ENCODE peak calls at places on chromosomes 6 and 20, in nine cellular contexts. One of them, this sample, is unnamed.

GRCh38 chr20:36094497-36094896 is 60.0 kb upstream of the EPB41L1 start:
- DNase-seq in T1000: no peak
- DNase-seq in bronchial epithelial cell: no peak
- DNase-seq in activated T-cell treated with anti-CD3 and anti-CD28 coated beads for 1 hour: no peak
- DNase-seq in NCI-H1092 treated with DMSO at 0.1 percent for 48 hours: no peak
- DNase-seq in CD8-positive, alpha-beta memory T cell: no peak
- DNase-seq in Calu3: no peak
- DNase-seq in stimulated activated CD4-positive, alpha-beta T cell treated with anti-CD3 and anti-CD28 coated beads, Interleukin-2, amount 100 ng/mL, for 24 hours: no peak
- DNase-seq in neural crest cell: no peak
- DNase-seq in this sample: no peak

GRCh38 chr6:6008114-6008647 is 1.5 kb upstream of the NRN1 start:
- DNase-seq in activated T-cell treated with anti-CD3 and anti-CD28 coated beads for 1 hour: no peak
- DNase-seq in Calu3: no peak
- DNase-seq in neural crest cell: no peak
- DNase-seq in stimulated activated CD4-positive, alpha-beta T cell treated with anti-CD3 and anti-CD28 coated beads, Interleukin-2, amount 100 ng/mL, for 24 hours: no peak
- DNase-seq in bronchial epithelial cell: no peak
- DNase-seq in CD8-positive, alpha-beta memory T cell: no peak
- DNase-seq in NCI-H1092 treated with DMSO at 0.1 percent for 48 hours: peak
- DNase-seq in T1000: no peak
- DNase-seq in this sample: peak

GRCh38 chr20:20680991-20681508 is 31.4 kb downstream of the RALGAPA2 start:
- DNase-seq in neural crest cell: no peak
- DNase-seq in NCI-H1092 treated with DMSO at 0.1 percent for 48 hours: no peak
- DNase-seq in Calu3: no peak
- DNase-seq in stimulated activated CD4-positive, alpha-beta T cell treated with anti-CD3 and anti-CD28 coated beads, Interleukin-2, amount 100 ng/mL, for 24 hours: no peak
- DNase-seq in bronchial epithelial cell: no peak
- DNase-seq in activated T-cell treated with anti-CD3 and anti-CD28 coated beads for 1 hour: no peak
- DNase-seq in T1000: no peak
- DNase-seq in CD8-positive, alpha-beta memory T cell: no peak
- DNase-seq in this sample: no peak

GRCh38 chr20:50152394-50153152 is 950 bp downstream of the PEDS1 start:
- DNase-seq in T1000: no peak
- DNase-seq in activated T-cell treated with anti-CD3 and anti-CD28 coated beads for 1 hour: no peak
- DNase-seq in neural crest cell: no peak
- DNase-seq in stimulated activated CD4-positive, alpha-beta T cell treated with anti-CD3 and anti-CD28 coated beads, Interleukin-2, amount 100 ng/mL, for 24 hours: no peak
- DNase-seq in NCI-H1092 treated with DMSO at 0.1 percent for 48 hours: no peak
- DNase-seq in Calu3: peak
- DNase-seq in CD8-positive, alpha-beta memory T cell: no peak
- DNase-seq in bronchial epithelial cell: peak
- DNase-seq in this sample: no peak

GRCh38 chr20:21110811-21111210 is 4.7 kb upstream of the LINC00237 start:
- DNase-seq in T1000: no peak
- DNase-seq in stimulated activated CD4-positive, alpha-beta T cell treated with anti-CD3 and anti-CD28 coated beads, Interleukin-2, amount 100 ng/mL, for 24 hours: no peak
- DNase-seq in CD8-positive, alpha-beta memory T cell: no peak
- DNase-seq in activated T-cell treated with anti-CD3 and anti-CD28 coated beads for 1 hour: no peak
- DNase-seq in Calu3: no peak
- DNase-seq in neural crest cell: no peak
- DNase-seq in bronchial epithelial cell: no peak
- DNase-seq in NCI-H1092 treated with DMSO at 0.1 percent for 48 hours: no peak
- DNase-seq in this sample: no peak

GRCh38 chr20:16580127-16580526 is 6.9 kb upstream of the KIF16B start:
- DNase-seq in activated T-cell treated with anti-CD3 and anti-CD28 coated beads for 1 hour: no peak
- DNase-seq in Calu3: no peak
- DNase-seq in stimulated activated CD4-positive, alpha-beta T cell treated with anti-CD3 and anti-CD28 coated beads, Interleukin-2, amount 100 ng/mL, for 24 hours: no peak
- DNase-seq in bronchial epithelial cell: peak
- DNase-seq in CD8-positive, alpha-beta memory T cell: no peak
- DNase-seq in NCI-H1092 treated with DMSO at 0.1 percent for 48 hours: peak
- DNase-seq in T1000: no peak
- DNase-seq in neural crest cell: no peak
- DNase-seq in this sample: no peak

GRCh38 chr20:63087872-63088680 is 81.3 kb upstream of the BHLHE23 start:
- DNase-seq in stimulated activated CD4-positive, alpha-beta T cell treated with anti-CD3 and anti-CD28 coated beads, Interleukin-2, amount 100 ng/mL, for 24 hours: no peak
- DNase-seq in CD8-positive, alpha-beta memory T cell: no peak
- DNase-seq in NCI-H1092 treated with DMSO at 0.1 percent for 48 hours: no peak
- DNase-seq in neural crest cell: no peak
- DNase-seq in activated T-cell treated with anti-CD3 and anti-CD28 coated beads for 1 hour: no peak
- DNase-seq in T1000: no peak
- DNase-seq in bronchial epithelial cell: no peak
- DNase-seq in Calu3: no peak
- DNase-seq in this sample: no peak

GRCh38 chr6:21426841-21427490 is 166.6 kb upstream of the SOX4 start:
- DNase-seq in NCI-H1092 treated with DMSO at 0.1 percent for 48 hours: no peak
- DNase-seq in neural crest cell: no peak
- DNase-seq in T1000: no peak
- DNase-seq in bronchial epithelial cell: peak
- DNase-seq in CD8-positive, alpha-beta memory T cell: no peak
- DNase-seq in activated T-cell treated with anti-CD3 and anti-CD28 coated beads for 1 hour: no peak
- DNase-seq in stimulated activated CD4-positive, alpha-beta T cell treated with anti-CD3 and anti-CD28 coated beads, Interleukin-2, amount 100 ng/mL, for 24 hours: no peak
- DNase-seq in Calu3: no peak
- DNase-seq in this sample: peak

GRCh38 chr20:63009044-63009961 is 2.5 kb upstream of the BHLHE23 start:
- DNase-seq in neural crest cell: peak
- DNase-seq in activated T-cell treated with anti-CD3 and anti-CD28 coated beads for 1 hour: peak
- DNase-seq in Calu3: peak
- DNase-seq in bronchial epithelial cell: peak
- DNase-seq in stimulated activated CD4-positive, alpha-beta T cell treated with anti-CD3 and anti-CD28 coated beads, Interleukin-2, amount 100 ng/mL, for 24 hours: peak
- DNase-seq in T1000: peak
- DNase-seq in NCI-H1092 treated with DMSO at 0.1 percent for 48 hours: peak
- DNase-seq in CD8-positive, alpha-beta memory T cell: peak
- DNase-seq in this sample: no peak

GRCh38 chr6:20377623-20378265 is 23.9 kb upstream of the E2F3 start:
- DNase-seq in neural crest cell: no peak
- DNase-seq in Calu3: no peak
- DNase-seq in CD8-positive, alpha-beta memory T cell: no peak
- DNase-seq in T1000: no peak
- DNase-seq in NCI-H1092 treated with DMSO at 0.1 percent for 48 hours: no peak
- DNase-seq in stimulated activated CD4-positive, alpha-beta T cell treated with anti-CD3 and anti-CD28 coated beads, Interleukin-2, amount 100 ng/mL, for 24 hours: no peak
- DNase-seq in bronchial epithelial cell: peak
- DNase-seq in activated T-cell treated with anti-CD3 and anti-CD28 coated beads for 1 hour: no peak
- DNase-seq in this sample: no peak

GRCh38 chr6:7821426-7821825 is 89.2 kb downstream of the TXNDC5 start:
- DNase-seq in T1000: no peak
- DNase-seq in Calu3: no peak
- DNase-seq in neural crest cell: no peak
- DNase-seq in activated T-cell treated with anti-CD3 and anti-CD28 coated beads for 1 hour: no peak
- DNase-seq in NCI-H1092 treated with DMSO at 0.1 percent for 48 hours: no peak
- DNase-seq in bronchial epithelial cell: no peak
- DNase-seq in stimulated activated CD4-positive, alpha-beta T cell treated with anti-CD3 and anti-CD28 coated beads, Interleukin-2, amount 100 ng/mL, for 24 hours: no peak
- DNase-seq in CD8-positive, alpha-beta memory T cell: no peak
- DNase-seq in this sample: no peak

GRCh38 chr6:38234934-38235678 is 404.6 kb downstream of the BTBD9 start:
- DNase-seq in neural crest cell: no peak
- DNase-seq in Calu3: no peak
- DNase-seq in NCI-H1092 treated with DMSO at 0.1 percent for 48 hours: no peak
- DNase-seq in T1000: no peak
- DNase-seq in CD8-positive, alpha-beta memory T cell: no peak
- DNase-seq in bronchial epithelial cell: no peak
- DNase-seq in stimulated activated CD4-positive, alpha-beta T cell treated with anti-CD3 and anti-CD28 coated beads, Interleukin-2, amount 100 ng/mL, for 24 hours: no peak
- DNase-seq in activated T-cell treated with anti-CD3 and anti-CD28 coated beads for 1 hour: no peak
- DNase-seq in this sample: no peak

GRCh38 chr20:48761023-48761785 is 66.6 kb downstream of the PREX1 start:
- DNase-seq in neural crest cell: no peak
- DNase-seq in stimulated activated CD4-positive, alpha-beta T cell treated with anti-CD3 and anti-CD28 coated beads, Interleukin-2, amount 100 ng/mL, for 24 hours: no peak
- DNase-seq in bronchial epithelial cell: no peak
- DNase-seq in NCI-H1092 treated with DMSO at 0.1 percent for 48 hours: no peak
- DNase-seq in CD8-positive, alpha-beta memory T cell: peak
- DNase-seq in Calu3: no peak
- DNase-seq in activated T-cell treated with anti-CD3 and anti-CD28 coated beads for 1 hour: peak
- DNase-seq in T1000: no peak
- DNase-seq in this sample: no peak

GRCh38 chr6:15264902-15265761 is 19.3 kb downstream of the JARID2 start:
- DNase-seq in T1000: no peak
- DNase-seq in stimulated activated CD4-positive, alpha-beta T cell treated with anti-CD3 and anti-CD28 coated beads, Interleukin-2, amount 100 ng/mL, for 24 hours: no peak
- DNase-seq in neural crest cell: no peak
- DNase-seq in Calu3: no peak
- DNase-seq in activated T-cell treated with anti-CD3 and anti-CD28 coated beads for 1 hour: no peak
- DNase-seq in bronchial epithelial cell: no peak
- DNase-seq in NCI-H1092 treated with DMSO at 0.1 percent for 48 hours: no peak
- DNase-seq in CD8-positive, alpha-beta memory T cell: no peak
- DNase-seq in this sample: no peak

GRCh38 chr20:17026346-17026745 is 200.5 kb upstream of the PCSK2 start:
- DNase-seq in T1000: no peak
- DNase-seq in activated T-cell treated with anti-CD3 and anti-CD28 coated beads for 1 hour: no peak
- DNase-seq in neural crest cell: no peak
- DNase-seq in CD8-positive, alpha-beta memory T cell: no peak
- DNase-seq in stimulated activated CD4-positive, alpha-beta T cell treated with anti-CD3 and anti-CD28 coated beads, Interleukin-2, amount 100 ng/mL, for 24 hours: no peak
- DNase-seq in NCI-H1092 treated with DMSO at 0.1 percent for 48 hours: no peak
- DNase-seq in Calu3: no peak
- DNase-seq in bronchial epithelial cell: no peak
- DNase-seq in this sample: no peak

GRCh38 chr6:167572106-167572505 is 247.2 kb downstream of the TTLL2 start:
- DNase-seq in neural crest cell: no peak
- DNase-seq in Calu3: no peak
- DNase-seq in stimulated activated CD4-positive, alpha-beta T cell treated with anti-CD3 and anti-CD28 coated beads, Interleukin-2, amount 100 ng/mL, for 24 hours: no peak
- DNase-seq in T1000: no peak
- DNase-seq in bronchial epithelial cell: no peak
- DNase-seq in activated T-cell treated with anti-CD3 and anti-CD28 coated beads for 1 hour: no peak
- DNase-seq in NCI-H1092 treated with DMSO at 0.1 percent for 48 hours: no peak
- DNase-seq in CD8-positive, alpha-beta memory T cell: no peak
- DNase-seq in this sample: no peak

GRCh38 chr6:20436719-20437118 is 35.0 kb downstream of the E2F3 start:
- DNase-seq in bronchial epithelial cell: no peak
- DNase-seq in activated T-cell treated with anti-CD3 and anti-CD28 coated beads for 1 hour: no peak
- DNase-seq in CD8-positive, alpha-beta memory T cell: no peak
- DNase-seq in Calu3: no peak
- DNase-seq in stimulated activated CD4-positive, alpha-beta T cell treated with anti-CD3 and anti-CD28 coated beads, Interleukin-2, amount 100 ng/mL, for 24 hours: no peak
- DNase-seq in NCI-H1092 treated with DMSO at 0.1 percent for 48 hours: no peak
- DNase-seq in neural crest cell: no peak
- DNase-seq in T1000: no peak
- DNase-seq in this sample: no peak

GRCh38 chr20:50746138-50746940 is 15.0 kb downstream of the PARD6B start:
- DNase-seq in stimulated activated CD4-positive, alpha-beta T cell treated with anti-CD3 and anti-CD28 coated beads, Interleukin-2, amount 100 ng/mL, for 24 hours: no peak
- DNase-seq in activated T-cell treated with anti-CD3 and anti-CD28 coated beads for 1 hour: no peak
- DNase-seq in CD8-positive, alpha-beta memory T cell: no peak
- DNase-seq in Calu3: peak
- DNase-seq in neural crest cell: no peak
- DNase-seq in bronchial epithelial cell: no peak
- DNase-seq in NCI-H1092 treated with DMSO at 0.1 percent for 48 hours: no peak
- DNase-seq in T1000: no peak
- DNase-seq in this sample: no peak

GRCh38 chr6:130366011-130366963 is at the start of gene TMEM200A:
- DNase-seq in stimulated activated CD4-positive, alpha-beta T cell treated with anti-CD3 and anti-CD28 coated beads, Interleukin-2, amount 100 ng/mL, for 24 hours: peak
- DNase-seq in Calu3: peak
- DNase-seq in T1000: peak
- DNase-seq in activated T-cell treated with anti-CD3 and anti-CD28 coated beads for 1 hour: no peak
- DNase-seq in CD8-positive, alpha-beta memory T cell: peak
- DNase-seq in bronchial epithelial cell: peak
- DNase-seq in NCI-H1092 treated with DMSO at 0.1 percent for 48 hours: no peak
- DNase-seq in neural crest cell: peak
- DNase-seq in this sample: no peak

GRCh38 chr6:54377776-54378175 is 69.5 kb downstream of the TINAG start:
- DNase-seq in bronchial epithelial cell: no peak
- DNase-seq in neural crest cell: no peak
- DNase-seq in stimulated activated CD4-positive, alpha-beta T cell treated with anti-CD3 and anti-CD28 coated beads, Interleukin-2, amount 100 ng/mL, for 24 hours: no peak
- DNase-seq in NCI-H1092 treated with DMSO at 0.1 percent for 48 hours: no peak
- DNase-seq in Calu3: no peak
- DNase-seq in T1000: no peak
- DNase-seq in CD8-positive, alpha-beta memory T cell: no peak
- DNase-seq in activated T-cell treated with anti-CD3 and anti-CD28 coated beads for 1 hour: no peak
- DNase-seq in this sample: no peak

GRCh38 chr20:35506179-35506578 is 23.3 kb downstream of the C20orf173 start:
- DNase-seq in neural crest cell: no peak
- DNase-seq in NCI-H1092 treated with DMSO at 0.1 percent for 48 hours: no peak
- DNase-seq in Calu3: no peak
- DNase-seq in T1000: no peak
- DNase-seq in activated T-cell treated with anti-CD3 and anti-CD28 coated beads for 1 hour: no peak
- DNase-seq in bronchial epithelial cell: no peak
- DNase-seq in CD8-positive, alpha-beta memory T cell: no peak
- DNase-seq in stimulated activated CD4-positive, alpha-beta T cell treated with anti-CD3 and anti-CD28 coated beads, Interleukin-2, amount 100 ng/mL, for 24 hours: no peak
- DNase-seq in this sample: no peak

GRCh38 chr20:21640556-21640955 is 64.9 kb upstream of the PAX1 start:
- DNase-seq in stimulated activated CD4-positive, alpha-beta T cell treated with anti-CD3 and anti-CD28 coated beads, Interleukin-2, amount 100 ng/mL, for 24 hours: peak
- DNase-seq in neural crest cell: no peak
- DNase-seq in T1000: no peak
- DNase-seq in activated T-cell treated with anti-CD3 and anti-CD28 coated beads for 1 hour: no peak
- DNase-seq in CD8-positive, alpha-beta memory T cell: no peak
- DNase-seq in Calu3: no peak
- DNase-seq in bronchial epithelial cell: peak
- DNase-seq in NCI-H1092 treated with DMSO at 0.1 percent for 48 hours: peak
- DNase-seq in this sample: no peak

GRCh38 chr6:4575724-4576123 is 200.5 kb upstream of the CDYL start:
- DNase-seq in neural crest cell: no peak
- DNase-seq in CD8-positive, alpha-beta memory T cell: no peak
- DNase-seq in activated T-cell treated with anti-CD3 and anti-CD28 coated beads for 1 hour: no peak
- DNase-seq in bronchial epithelial cell: no peak
- DNase-seq in T1000: no peak
- DNase-seq in Calu3: no peak
- DNase-seq in NCI-H1092 treated with DMSO at 0.1 percent for 48 hours: no peak
- DNase-seq in stimulated activated CD4-positive, alpha-beta T cell treated with anti-CD3 and anti-CD28 coated beads, Interleukin-2, amount 100 ng/mL, for 24 hours: no peak
- DNase-seq in this sample: no peak

GRCh38 chr6:151900897-151901485 is 93.5 kb downstream of the ESR1 start:
- DNase-seq in bronchial epithelial cell: peak
- DNase-seq in NCI-H1092 treated with DMSO at 0.1 percent for 48 hours: no peak
- DNase-seq in CD8-positive, alpha-beta memory T cell: no peak
- DNase-seq in T1000: peak
- DNase-seq in activated T-cell treated with anti-CD3 and anti-CD28 coated beads for 1 hour: no peak
- DNase-seq in neural crest cell: no peak
- DNase-seq in stimulated activated CD4-positive, alpha-beta T cell treated with anti-CD3 and anti-CD28 coated beads, Interleukin-2, amount 100 ng/mL, for 24 hours: no peak
- DNase-seq in Calu3: peak
- DNase-seq in this sample: no peak

GRCh38 chr20:2745936-2746635 is 53.5 kb downstream of the EBF4 start:
- DNase-seq in T1000: no peak
- DNase-seq in stimulated activated CD4-positive, alpha-beta T cell treated with anti-CD3 and anti-CD28 coated beads, Interleukin-2, amount 100 ng/mL, for 24 hours: no peak
- DNase-seq in bronchial epithelial cell: no peak
- DNase-seq in activated T-cell treated with anti-CD3 and anti-CD28 coated beads for 1 hour: no peak
- DNase-seq in neural crest cell: no peak
- DNase-seq in Calu3: no peak
- DNase-seq in CD8-positive, alpha-beta memory T cell: no peak
- DNase-seq in NCI-H1092 treated with DMSO at 0.1 percent for 48 hours: no peak
- DNase-seq in this sample: no peak

GRCh38 chr6:22732186-22732970 is 163.0 kb downstream of the HDGFL1 start:
- DNase-seq in Calu3: no peak
- DNase-seq in neural crest cell: no peak
- DNase-seq in CD8-positive, alpha-beta memory T cell: no peak
- DNase-seq in bronchial epithelial cell: no peak
- DNase-seq in T1000: no peak
- DNase-seq in activated T-cell treated with anti-CD3 and anti-CD28 coated beads for 1 hour: no peak
- DNase-seq in stimulated activated CD4-positive, alpha-beta T cell treated with anti-CD3 and anti-CD28 coated beads, Interleukin-2, amount 100 ng/mL, for 24 hours: no peak
- DNase-seq in NCI-H1092 treated with DMSO at 0.1 percent for 48 hours: no peak
- DNase-seq in this sample: no peak

GRCh38 chr20:31708839-31709534 is 13.7 kb downstream of the BCL2L1 start:
- DNase-seq in stimulated activated CD4-positive, alpha-beta T cell treated with anti-CD3 and anti-CD28 coated beads, Interleukin-2, amount 100 ng/mL, for 24 hours: no peak
- DNase-seq in neural crest cell: no peak
- DNase-seq in T1000: no peak
- DNase-seq in CD8-positive, alpha-beta memory T cell: no peak
- DNase-seq in activated T-cell treated with anti-CD3 and anti-CD28 coated beads for 1 hour: no peak
- DNase-seq in Calu3: no peak
- DNase-seq in NCI-H1092 treated with DMSO at 0.1 percent for 48 hours: peak
- DNase-seq in bronchial epithelial cell: no peak
- DNase-seq in this sample: no peak

GRCh38 chr20:21082584-21082983 is 23.6 kb downstream of the LINC00237 start:
- DNase-seq in bronchial epithelial cell: no peak
- DNase-seq in stimulated activated CD4-positive, alpha-beta T cell treated with anti-CD3 and anti-CD28 coated beads, Interleukin-2, amount 100 ng/mL, for 24 hours: no peak
- DNase-seq in activated T-cell treated with anti-CD3 and anti-CD28 coated beads for 1 hour: no peak
- DNase-seq in NCI-H1092 treated with DMSO at 0.1 percent for 48 hours: no peak
- DNase-seq in CD8-positive, alpha-beta memory T cell: no peak
- DNase-seq in neural crest cell: no peak
- DNase-seq in T1000: no peak
- DNase-seq in Calu3: no peak
- DNase-seq in this sample: no peak